ENCODE peak calls at places on chromosomes 2 and 18, in four cellular contexts. One of them, this sample, is unnamed.

GRCh38 chr2:206154197-206154596 is 5.0 kb downstream of the NDUFS1 start:
- DNase-seq in K562: peak; percentile 9
- DNase-seq in GM12878: peak; percentile 35
- DNase-seq in HepG2: peak; percentile 58
- DNase-seq in this sample: no peak

GRCh38 chr18:51078026-51078425 is 48.0 kb downstream of the SMAD4 start:
- DNase-seq in GM12878: no peak
- DNase-seq in HepG2: no peak
- DNase-seq in K562: no peak
- DNase-seq in this sample: no peak

GRCh38 chr2:67641709-67642397 is 244.7 kb downstream of the ETAA1 start:
- DNase-seq in HepG2: no peak
- DNase-seq in K562: no peak
- DNase-seq in GM12878: no peak
- DNase-seq in this sample: peak; percentile 73

GRCh38 chr18:70293166-70293565 is 4.3 kb downstream of the SOCS6 start:
- DNase-seq in K562: peak; percentile 56
- DNase-seq in GM12878: no peak
- DNase-seq in HepG2: no peak
- DNase-seq in this sample: peak; percentile 22

GRCh38 chr2:119864318-119864717 is 104.6 kb downstream of the PTPN4 start:
- DNase-seq in HepG2: no peak
- DNase-seq in GM12878: no peak
- DNase-seq in K562: peak; percentile 42
- DNase-seq in this sample: no peak

GRCh38 chr2:237061356-237061755 is 24.3 kb upstream of the COPS8 start:
- DNase-seq in GM12878: no peak
- DNase-seq in K562: no peak
- DNase-seq in HepG2: no peak
- DNase-seq in this sample: no peak

GRCh38 chr2:67437132-67437531 is 40.0 kb downstream of the ETAA1 start:
- DNase-seq in HepG2: no peak
- DNase-seq in K562: no peak
- DNase-seq in GM12878: no peak
- DNase-seq in this sample: peak; percentile 12

GRCh38 chr18:73942081-73942625 is 205.5 kb downstream of the FBXO15 start:
- DNase-seq in K562: no peak
- DNase-seq in GM12878: no peak
- DNase-seq in HepG2: no peak
- DNase-seq in this sample: no peak

GRCh38 chr2:237059155-237059875 is 26.4 kb upstream of the COPS8 start:
- DNase-seq in GM12878: peak; percentile 85
- DNase-seq in HepG2: no peak
- DNase-seq in K562: no peak
- DNase-seq in this sample: no peak

GRCh38 chr18:34493099-34493544 is 217.0 kb upstream of the DTNA start:
- DNase-seq in K562: no peak
- DNase-seq in GM12878: no peak
- DNase-seq in HepG2: peak; percentile 72
- DNase-seq in this sample: peak; percentile 58

GRCh38 chr18:9898792-9899549 is 13.2 kb downstream of the TXNDC2 start:
- DNase-seq in K562: peak; percentile 91
- DNase-seq in HepG2: peak; percentile 75
- DNase-seq in GM12878: no peak
- DNase-seq in this sample: peak; percentile 37

GRCh38 chr18:3273042-3273441 is 11.1 kb downstream of the MYL12B start:
- DNase-seq in GM12878: no peak
- DNase-seq in HepG2: no peak
- DNase-seq in K562: no peak
- DNase-seq in this sample: no peak

GRCh38 chr2:104378853-104379374 is 475.0 kb upstream of the POU3F3 start:
- DNase-seq in GM12878: no peak
- DNase-seq in K562: peak; percentile 5
- DNase-seq in HepG2: peak; percentile 4
- DNase-seq in this sample: no peak

GRCh38 chr2:144097440-144098225 is 422.3 kb downstream of the ZEB2 start:
- DNase-seq in K562: no peak
- DNase-seq in GM12878: no peak
- DNase-seq in HepG2: no peak
- DNase-seq in this sample: no peak

GRCh38 chr2:69890881-69891280 is 2.9 kb upstream of the SNRNP27 start:
- DNase-seq in GM12878: no peak
- DNase-seq in K562: no peak
- DNase-seq in HepG2: no peak
- DNase-seq in this sample: no peak

GRCh38 chr18:32093106-32093511 is 1.4 kb downstream of the RNF138 start:
- DNase-seq in HepG2: peak; percentile 16
- DNase-seq in GM12878: no peak
- DNase-seq in K562: peak; percentile 69
- DNase-seq in this sample: peak; percentile 58
- H4K20me1 ChIP-seq in HepG2: peaks cover 22% of the 10 kb centered on the region
- H4K20me1 ChIP-seq in GM12878: no peaks in the 10 kb centered on the region
- H4K20me1 ChIP-seq in K562: peaks cover 4% of the 10 kb centered on the region
- H4K20me1 ChIP-seq in this sample: peaks cover 9% of the 10 kb centered on the region

DNA sequence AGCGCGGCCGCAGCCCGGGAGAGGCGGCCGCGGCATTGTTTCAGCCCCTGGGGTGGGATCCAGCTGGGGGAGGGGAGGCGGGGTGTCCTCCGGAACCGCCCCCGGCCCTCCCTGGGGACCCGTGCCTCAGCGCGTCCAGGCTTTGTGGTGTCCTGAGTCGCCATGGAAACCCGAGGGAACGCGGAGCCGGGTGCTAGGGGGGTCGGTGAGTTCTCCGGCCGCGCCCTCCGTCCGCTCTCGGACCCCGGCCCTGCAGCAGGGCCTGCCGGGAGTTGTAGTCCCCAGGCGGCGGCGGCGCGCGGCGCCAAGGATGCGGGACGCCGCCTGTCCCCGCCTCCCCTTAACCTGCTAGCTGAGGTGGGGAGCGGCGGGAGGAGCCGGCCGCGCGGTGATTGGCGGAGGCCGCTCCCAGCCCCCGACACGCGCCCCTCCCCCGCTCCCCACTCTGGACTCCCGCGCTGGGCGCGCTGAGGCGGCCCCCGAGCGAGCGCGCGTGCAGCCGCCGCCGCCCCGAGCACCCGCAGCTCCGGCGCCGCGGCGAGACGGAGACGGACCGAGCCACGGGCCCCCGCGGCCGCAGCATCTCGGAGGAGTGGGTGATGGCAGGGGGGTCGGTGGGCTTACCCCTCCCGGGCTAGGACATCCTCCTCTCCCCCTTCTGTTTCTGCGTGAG is at the start of gene DPYSL5:
- DNase-seq in HepG2: no peak
- DNase-seq in K562: peak; percentile 28
- DNase-seq in GM12878: no peak
- DNase-seq in this sample: no peak
- TF ChIP-seq BHLHE40 in HepG2: no peak
- TF ChIP-seq BHLHE40 in K562: no peak
- TF ChIP-seq BHLHE40 in GM12878: no peak
- TF ChIP-seq BHLHE40 in this sample: no peak

GRCh38 chr2:10325278-10326145 is 22.8 kb downstream of the HPCAL1 start:
- DNase-seq in K562: no peak
- DNase-seq in HepG2: peak; percentile 74
- DNase-seq in GM12878: no peak
- DNase-seq in this sample: no peak
- H4K20me1 ChIP-seq in K562: peaks cover 13% of the 10 kb centered on the region
- H4K20me1 ChIP-seq in HepG2: peaks cover 3% of the 10 kb centered on the region
- H4K20me1 ChIP-seq in GM12878: no peaks in the 10 kb centered on the region
- H4K20me1 ChIP-seq in this sample: peaks cover 35% of the 10 kb centered on the region

DNA sequence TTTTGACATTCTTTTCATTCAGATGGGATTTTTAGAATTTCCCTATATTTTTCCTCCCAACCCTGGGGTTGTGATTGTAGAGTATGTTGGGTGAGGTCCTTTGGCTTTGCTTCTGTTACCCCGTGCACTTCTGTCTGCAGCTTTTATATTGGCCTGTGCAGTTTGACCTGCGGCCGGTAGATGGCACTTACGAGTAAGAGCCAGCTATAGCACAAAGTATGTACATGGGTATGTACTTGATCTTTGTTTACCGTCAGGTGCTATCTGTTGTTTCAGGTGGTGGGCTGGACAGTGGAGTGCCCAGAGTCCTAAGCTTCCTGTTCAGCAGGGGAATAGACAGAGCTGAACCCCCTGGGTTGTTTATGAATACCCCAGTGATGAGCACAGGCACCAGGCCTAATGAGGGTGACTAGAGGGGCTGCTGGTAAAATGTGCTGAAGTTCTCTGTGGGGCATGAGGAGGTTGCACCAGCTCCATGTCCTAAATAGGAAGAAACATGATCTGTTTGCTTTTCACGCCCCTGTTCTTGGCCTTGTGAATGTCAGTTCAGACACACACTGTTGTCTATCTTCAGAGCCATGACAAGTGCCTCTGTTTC is 58.9 kb upstream of the THUMPD2 start:
- DNase-seq in GM12878: peak; percentile 11
- DNase-seq in HepG2: peak; percentile 61
- DNase-seq in K562: peak; percentile 51
- DNase-seq in this sample: peak; percentile 42
- TF ChIP-seq BHLHE40 in GM12878: no peak
- TF ChIP-seq BHLHE40 in HepG2: peak; percentile 64
- TF ChIP-seq BHLHE40 in K562: no peak
- TF ChIP-seq BHLHE40 in this sample: no peak